ENCODE peak calls at places on chromosomes 6 and 20, in six cellular contexts. One of them, this sample, is unnamed.

GRCh38 chr20:63518351-63518861 is 2.2 kb upstream of the PPDPF start:
- DNase-seq in B cell: no peak
- DNase-seq in Karpas-422: no peak
- DNase-seq in sciatic nerve: peak
- DNase-seq in esophagus muscularis mucosa: no peak
- DNase-seq in iPS-NIHi11: peak
- DNase-seq in this sample: no peak

GRCh38 chr6:27280064-27280539 is 32.0 kb downstream of the POM121L2 start:
- DNase-seq in B cell: no peak
- DNase-seq in Karpas-422: peak
- DNase-seq in sciatic nerve: no peak
- DNase-seq in esophagus muscularis mucosa: no peak
- DNase-seq in iPS-NIHi11: no peak
- DNase-seq in this sample: no peak

GRCh38 chr6:10627800-10628199 is 66.6 kb downstream of the C6orf52 start:
- DNase-seq in B cell: no peak
- DNase-seq in Karpas-422: no peak
- DNase-seq in sciatic nerve: no peak
- DNase-seq in esophagus muscularis mucosa: no peak
- DNase-seq in iPS-NIHi11: no peak
- DNase-seq in this sample: no peak

GRCh38 chr20:62238569-62239277 is 402 bp downstream of the OSBPL2 start:
- DNase-seq in B cell: no peak
- DNase-seq in Karpas-422: no peak
- DNase-seq in sciatic nerve: no peak
- DNase-seq in esophagus muscularis mucosa: no peak
- DNase-seq in iPS-NIHi11: no peak
- DNase-seq in this sample: peak

GRCh38 chr6:19865178-19865577 is 28.0 kb downstream of the ID4 start:
- DNase-seq in B cell: no peak
- DNase-seq in Karpas-422: no peak
- DNase-seq in sciatic nerve: no peak
- DNase-seq in esophagus muscularis mucosa: no peak
- DNase-seq in iPS-NIHi11: no peak
- DNase-seq in this sample: no peak

GRCh38 chr6:98669371-98669770 is 165.0 kb upstream of the POU3F2 start:
- DNase-seq in B cell: no peak
- DNase-seq in Karpas-422: no peak
- DNase-seq in sciatic nerve: no peak
- DNase-seq in esophagus muscularis mucosa: no peak
- DNase-seq in iPS-NIHi11: no peak
- DNase-seq in this sample: no peak

GRCh38 chr6:150056916-150057315 is 12.0 kb downstream of the ULBP3 start:
- DNase-seq in B cell: no peak
- DNase-seq in Karpas-422: no peak
- DNase-seq in sciatic nerve: no peak
- DNase-seq in esophagus muscularis mucosa: no peak
- DNase-seq in iPS-NIHi11: no peak
- DNase-seq in this sample: no peak

GRCh38 chr20:58130156-58130555 is 98.3 kb downstream of the ANKRD60 start:
- DNase-seq in B cell: no peak
- DNase-seq in Karpas-422: no peak
- DNase-seq in sciatic nerve: no peak
- DNase-seq in esophagus muscularis mucosa: peak
- DNase-seq in iPS-NIHi11: no peak
- DNase-seq in this sample: no peak

GRCh38 chr6:141562801-141563763 is 569.6 kb upstream of the GJE1 start:
- DNase-seq in B cell: peak
- DNase-seq in Karpas-422: peak
- DNase-seq in sciatic nerve: peak
- DNase-seq in esophagus muscularis mucosa: no peak
- DNase-seq in iPS-NIHi11: peak
- DNase-seq in this sample: no peak

GRCh38 chr6:1103945-1104623 is 207.8 kb upstream of the FOXQ1 start:
- DNase-seq in B cell: no peak
- DNase-seq in Karpas-422: no peak
- DNase-seq in sciatic nerve: no peak
- DNase-seq in esophagus muscularis mucosa: no peak
- DNase-seq in iPS-NIHi11: peak
- DNase-seq in this sample: no peak

GRCh38 chr20:49091762-49092161 is 45.6 kb downstream of the CSE1L start:
- DNase-seq in B cell: no peak
- DNase-seq in Karpas-422: no peak
- DNase-seq in sciatic nerve: no peak
- DNase-seq in esophagus muscularis mucosa: no peak
- DNase-seq in iPS-NIHi11: no peak
- DNase-seq in this sample: no peak

GRCh38 chr20:55579802-55580201 is 425.5 kb downstream of the CBLN4 start:
- DNase-seq in B cell: no peak
- DNase-seq in Karpas-422: no peak
- DNase-seq in sciatic nerve: no peak
- DNase-seq in esophagus muscularis mucosa: no peak
- DNase-seq in iPS-NIHi11: no peak
- DNase-seq in this sample: no peak

GRCh38 chr20:53786071-53786444 is 192.4 kb upstream of the ZNF217 start:
- DNase-seq in B cell: no peak
- DNase-seq in Karpas-422: no peak
- DNase-seq in sciatic nerve: no peak
- DNase-seq in esophagus muscularis mucosa: no peak
- DNase-seq in iPS-NIHi11: no peak
- DNase-seq in this sample: peak

GRCh38 chr6:166179704-166180103 is 12.1 kb upstream of the TBXT start:
- DNase-seq in B cell: no peak
- DNase-seq in Karpas-422: peak
- DNase-seq in sciatic nerve: no peak
- DNase-seq in esophagus muscularis mucosa: no peak
- DNase-seq in iPS-NIHi11: no peak
- DNase-seq in this sample: no peak

This sample was measured in NCI-H510A.